ENCODE peak calls at places on chromosomes 1 and 21, in four cellular contexts. F is IMR-90, Z is H9, J is H1. Q is an unnamed sample.

GRCh38 chr1:182301467-182302198 is 90.0 kb downstream of the GLUL start:
- DNase-seq in F (peak; percentile 1), Z (no peak), J (no peak), Q (peak; percentile 74)

GRCh38 chr1:43381609-43382008 is 8.0 kb downstream of the MED8 start:
- DNase-seq in F (no peak), Z (no peak), J (no peak), Q (no peak)

GRCh38 chr1:6347641-6348487 is 45.7 kb downstream of the ACOT7 start:
- DNase-seq in F (peak; percentile 19), Z (peak; percentile 60), J (no peak), Q (peak; percentile 58)

GRCh38 chr21:26127918-26128317 is 42.7 kb downstream of the APP start:
- DNase-seq in F (peak; percentile 69), Z (no peak), J (no peak), Q (no peak)

GRCh38 chr1:226643701-226644540 is 95.2 kb downstream of the ITPKB start:
- DNase-seq in F (no peak), Z (no peak), J (no peak), Q (no peak)

GRCh38 chr1:90475623-90476022 is 241.5 kb downstream of the BARHL2 start:
- DNase-seq in F (peak; percentile 1), Z (no peak), J (no peak), Q (peak; percentile 17)

GRCh38 chr1:117628343-117628742 is 22.5 kb downstream of the TENT5C start:
- DNase-seq in F (no peak), Z (no peak), J (no peak), Q (no peak)

GRCh38 chr1:3464649-3465025 is 10.2 kb downstream of the ARHGEF16 start:
- DNase-seq in F (no peak), Z (no peak), J (no peak), Q (no peak)

GRCh38 chr1:109025691-109026090 is 16.2 kb downstream of the WDR47 start:
- DNase-seq in F (peak; percentile 49), Z (no peak), J (no peak), Q (no peak)

GRCh38 chr1:200134116-200134515 is 106.6 kb downstream of the NR5A2 start:
- DNase-seq in F (no peak), Z (no peak), J (no peak), Q (no peak)

GRCh38 chr1:205199931-205200299 is 11.6 kb downstream of the DSTYK start:
- DNase-seq in F (no peak), Z (no peak), J (no peak), Q (no peak)

GRCh38 chr21:37986751-37987399 is 70.6 kb upstream of the KCNJ6 start:
- DNase-seq in F (no peak), Z (no peak), J (no peak), Q (no peak)

GRCh38 chr1:227766015-227766634 is 30.9 kb downstream of the SNAP47 start:
- DNase-seq in F (peak; percentile 33), Z (no peak), J (no peak), Q (no peak)

GRCh38 chr1:245489838-245490237 is 335.1 kb downstream of the KIF26B start:
- DNase-seq in F (no peak), Z (no peak), J (no peak), Q (no peak)

GRCh38 chr21:15242906-15243305 is 178.1 kb upstream of the NRIP1 start:
- DNase-seq in F (no peak), Z (no peak), J (no peak), Q (no peak)

GRCh38 chr1:160951443-160952128 is 3.0 kb downstream of the ITLN2 start:
- DNase-seq in F (peak; percentile 41), Z (peak; percentile 76), J (peak; percentile 36), Q (peak; percentile 87)

GRCh38 chr1:32871364-32872188 is 864 bp upstream of the FNDC5 start:
- DNase-seq in F (no peak), Z (no peak), J (no peak), Q (peak; percentile 66)

GRCh38 chr1:110770832-110771231 is 96.1 kb upstream of the KCNA3 start:
- DNase-seq in F (no peak), Z (no peak), J (no peak), Q (no peak)

GRCh38 chr21:46189213-46189958 is 5.1 kb upstream of the SPATC1L start:
- DNase-seq in F (peak; percentile 58), Z (peak; percentile 26), J (no peak), Q (no peak)

GRCh38 chr1:44423706-44424546 is 18.9 kb downstream of the RNF220 start:
- DNase-seq in F (peak; percentile 35), Z (no peak), J (no peak), Q (no peak)

GRCh38 chr1:23788695-23789094 is 2.2 kb upstream of the LYPLA2 start:
- DNase-seq in F (no peak), Z (no peak), J (no peak), Q (no peak)

GRCh38 chr1:55957233-55957632 is 622.1 kb downstream of the PLPP3 start:
- DNase-seq in F (no peak), Z (no peak), J (no peak), Q (no peak)

GRCh38 chr1:174118726-174119125 is 40.6 kb upstream of the RABGAP1L start:
- DNase-seq in F (no peak), Z (no peak), J (no peak), Q (no peak)

GRCh38 chr1:9787702-9788101 is 36.1 kb downstream of the CLSTN1 start:
- DNase-seq in F (no peak), Z (no peak), J (no peak), Q (no peak)

GRCh38 chr1:50257029-50257428 is 148.3 kb downstream of the ELAVL4 start:
- DNase-seq in F (no peak), Z (no peak), J (no peak), Q (no peak)

GRCh38 chr1:50246869-50247268 is 138.1 kb downstream of the ELAVL4 start:
- DNase-seq in F (no peak), Z (no peak), J (no peak), Q (no peak)

DNA sequence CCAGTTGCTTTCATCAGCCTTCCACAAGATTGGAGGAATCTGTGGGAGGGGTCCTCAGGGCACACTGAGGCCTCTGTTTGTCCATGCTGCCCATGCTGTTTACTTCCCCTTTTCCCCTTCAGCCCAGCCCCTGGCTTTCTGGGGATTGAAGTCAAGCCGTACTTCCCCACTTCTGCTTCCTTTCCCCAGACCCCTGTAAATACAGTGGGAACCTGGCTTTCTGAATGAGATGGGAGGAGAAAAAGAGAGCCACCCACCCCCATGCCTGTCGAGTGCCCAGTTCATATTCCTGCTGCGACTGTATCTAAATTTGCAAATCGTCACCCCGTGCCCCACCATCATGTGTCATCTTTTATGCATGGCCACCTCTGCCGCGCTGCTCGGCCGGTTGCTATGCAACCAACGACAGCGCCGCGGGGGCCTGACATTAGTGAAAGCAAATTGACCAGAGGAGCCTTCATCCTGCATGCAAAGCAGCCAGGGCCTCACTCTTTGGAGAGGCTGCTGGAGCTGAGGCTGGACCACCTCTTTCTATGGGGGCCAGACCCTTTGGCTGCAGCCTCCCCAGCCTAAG is 143.0 kb downstream of the ELAVL4 start:
- DNase-seq in F (no peak), Z (peak; percentile 68), J (no peak), Q (peak; percentile 82)
- H4K5ac ChIP-seq in F (no peak overlapping the region), Z (no peak overlapping the region), J (no peak overlapping the region), Q (no peak overlapping the region)

GRCh38 chr1:54685335-54685905 is 30.2 kb upstream of the TTC4 start:
- DNase-seq in F (no peak), Z (no peak), J (no peak), Q (no peak)
- H4K5ac ChIP-seq in F (no peak overlapping the region), Z (no peak overlapping the region), J (no peak overlapping the region), Q (no peak overlapping the region)

DNA sequence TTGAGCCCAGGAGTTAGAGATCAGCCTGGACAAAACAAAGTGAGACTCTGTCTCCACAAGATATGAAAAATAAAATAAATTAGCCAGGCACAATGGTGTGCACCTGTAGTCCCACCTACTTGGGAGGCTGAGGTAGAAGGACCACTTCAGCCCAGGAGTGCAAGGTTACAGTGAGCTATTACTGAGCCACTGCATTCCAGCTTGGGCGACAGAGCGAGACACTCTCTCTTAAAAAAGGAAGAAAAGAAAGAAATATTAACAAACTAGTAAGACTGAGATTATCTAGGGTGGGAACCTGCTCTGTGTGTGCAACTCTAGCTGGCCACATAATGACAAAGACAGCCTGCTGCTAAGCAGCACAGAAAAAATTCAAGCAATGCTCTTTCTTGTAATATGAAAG is 74.7 kb downstream of the ENAH start:
- DNase-seq in F (no peak), Z (no peak), J (no peak), Q (no peak)
- H4K5ac ChIP-seq in F (no peak overlapping the region), Z (no peak overlapping the region), J (no peak overlapping the region), Q (no peak overlapping the region)

GRCh38 chr1:46747683-46748288 is 28.9 kb upstream of the EFCAB14 start:
- DNase-seq in F (peak; percentile 55), Z (peak; percentile 71), J (no peak), Q (peak; percentile 86)
- H4K5ac ChIP-seq in F (no peak overlapping the region), Z (no peak overlapping the region), J (no peak overlapping the region), Q (no peak overlapping the region)

GRCh38 chr1:64000021-64000420 is 203.4 kb upstream of the UBE2U start:
- DNase-seq in F (peak; percentile 55), Z (no peak), J (no peak), Q (peak; percentile 4)

GRCh38 chr1:64006276-64007051 is 197.0 kb upstream of the UBE2U start:
- DNase-seq in F (peak; percentile 80), Z (no peak), J (no peak), Q (peak; percentile 70)

GRCh38 chr1:64001038-64001437 is 202.4 kb upstream of the UBE2U start:
- DNase-seq in F (no peak), Z (no peak), J (no peak), Q (no peak)

GRCh38 chr1:64010316-64010715 is 193.1 kb upstream of the UBE2U start:
- DNase-seq in F (no peak), Z (no peak), J (no peak), Q (no peak)

DNA sequence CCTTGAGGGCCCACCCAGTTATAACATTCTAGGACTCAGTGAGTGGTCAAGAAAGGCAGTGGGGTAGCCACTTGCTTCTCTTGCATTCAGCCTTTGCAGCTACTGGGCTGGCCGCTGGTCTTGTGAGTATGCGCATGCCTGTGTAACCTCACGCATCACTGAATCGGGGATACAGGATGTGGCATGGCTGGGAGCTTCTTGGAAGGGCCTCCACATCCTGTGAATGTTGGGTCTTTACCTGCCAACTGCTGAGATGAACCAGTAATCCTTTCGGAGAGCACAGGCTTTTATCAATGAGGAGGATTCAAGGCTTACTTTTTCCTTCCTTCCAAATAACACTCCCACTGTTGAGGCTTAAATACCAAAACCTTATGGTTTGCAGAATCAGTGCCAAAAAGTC is 199.0 kb upstream of the UBE2U start:
- DNase-seq in F (peak; percentile 5), Z (peak; percentile 57), J (no peak), Q (peak; percentile 58)
- H4K5ac ChIP-seq in F (no peak overlapping the region), Z (no peak overlapping the region), J (no peak overlapping the region), Q (no peak overlapping the region)

DNA sequence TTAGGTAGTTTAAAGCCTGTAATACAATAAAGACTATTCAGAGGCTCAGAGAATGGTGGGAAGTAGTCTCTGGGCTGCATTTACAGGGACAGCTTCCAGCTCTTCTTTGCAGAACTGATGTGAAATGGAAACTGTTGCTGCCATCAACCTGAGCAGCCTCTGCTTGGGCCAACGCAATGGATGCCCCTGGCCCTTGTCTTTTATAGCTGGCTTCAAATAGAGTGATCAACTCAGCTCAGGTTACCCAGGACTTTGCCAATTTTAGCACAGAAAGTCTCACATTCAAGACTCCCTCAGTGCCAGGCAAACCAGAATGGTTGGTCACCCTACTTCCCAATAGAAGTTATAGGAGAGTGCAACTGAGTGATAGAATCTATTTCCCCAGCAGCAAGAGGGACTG is 18.1 kb upstream of the GALNT2 start:
- DNase-seq in F (no peak), Z (no peak), J (no peak), Q (no peak)
- H4K5ac ChIP-seq in F (no peak overlapping the region), Z (no peak overlapping the region), J (no peak overlapping the region), Q (no peak overlapping the region)

Q was measured in mesendoderm.